ENCODE peak calls at places on chromosomes 16 and 17, in nine cellular contexts. One of them, this sample, is unnamed.

GRCh38 chr17:16439303-16439791 is 24.0 kb downstream of the TRPV2 start:
- DNase-seq in right lobe of liver: no peak
- DNase-seq in mesendoderm: no peak
- DNase-seq in T-helper 17 cell: no peak
- DNase-seq in T-helper 1 cell: no peak
- DNase-seq in fibroblast of pulmonary artery: peak
- DNase-seq in WTC11: no peak
- DNase-seq in stimulated activated CD8-positive, alpha-beta memory T cell treated with anti-CD3 and anti-CD28 coated beads, Interleukin-4, amount 100 ng/mL, for 4 hours: no peak
- DNase-seq in RCC 7860: no peak
- DNase-seq in this sample: no peak

GRCh38 chr16:66651965-66652364 is 44.6 kb downstream of the CMTM4 start:
- DNase-seq in fibroblast of pulmonary artery: no peak
- DNase-seq in mesendoderm: no peak
- DNase-seq in WTC11: no peak
- DNase-seq in stimulated activated CD8-positive, alpha-beta memory T cell treated with anti-CD3 and anti-CD28 coated beads, Interleukin-4, amount 100 ng/mL, for 4 hours: no peak
- DNase-seq in T-helper 17 cell: no peak
- DNase-seq in T-helper 1 cell: no peak
- DNase-seq in right lobe of liver: no peak
- DNase-seq in RCC 7860: no peak
- DNase-seq in this sample: no peak

GRCh38 chr16:21526923-21527807 is 72.2 kb upstream of the METTL9 start:
- DNase-seq in T-helper 1 cell: no peak
- DNase-seq in mesendoderm: no peak
- DNase-seq in fibroblast of pulmonary artery: no peak
- DNase-seq in RCC 7860: no peak
- DNase-seq in T-helper 17 cell: no peak
- DNase-seq in right lobe of liver: no peak
- DNase-seq in WTC11: no peak
- DNase-seq in stimulated activated CD8-positive, alpha-beta memory T cell treated with anti-CD3 and anti-CD28 coated beads, Interleukin-4, amount 100 ng/mL, for 4 hours: no peak
- DNase-seq in this sample: no peak

GRCh38 chr17:7014261-7014994 is 2.0 kb downstream of the RNASEK start:
- DNase-seq in mesendoderm: peak
- DNase-seq in stimulated activated CD8-positive, alpha-beta memory T cell treated with anti-CD3 and anti-CD28 coated beads, Interleukin-4, amount 100 ng/mL, for 4 hours: peak
- DNase-seq in right lobe of liver: peak
- DNase-seq in WTC11: peak
- DNase-seq in T-helper 1 cell: peak
- DNase-seq in T-helper 17 cell: peak
- DNase-seq in RCC 7860: peak
- DNase-seq in fibroblast of pulmonary artery: peak
- DNase-seq in this sample: peak

GRCh38 chr17:75065562-75066151 is 18.6 kb downstream of the KCTD2 start:
- DNase-seq in WTC11: no peak
- DNase-seq in stimulated activated CD8-positive, alpha-beta memory T cell treated with anti-CD3 and anti-CD28 coated beads, Interleukin-4, amount 100 ng/mL, for 4 hours: no peak
- DNase-seq in right lobe of liver: no peak
- DNase-seq in mesendoderm: no peak
- DNase-seq in T-helper 17 cell: no peak
- DNase-seq in RCC 7860: peak
- DNase-seq in T-helper 1 cell: no peak
- DNase-seq in fibroblast of pulmonary artery: peak
- DNase-seq in this sample: no peak

GRCh38 chr16:56353054-56353921 is 72.1 kb downstream of the AMFR start:
- DNase-seq in stimulated activated CD8-positive, alpha-beta memory T cell treated with anti-CD3 and anti-CD28 coated beads, Interleukin-4, amount 100 ng/mL, for 4 hours: no peak
- DNase-seq in right lobe of liver: peak
- DNase-seq in WTC11: peak
- DNase-seq in T-helper 17 cell: no peak
- DNase-seq in T-helper 1 cell: no peak
- DNase-seq in mesendoderm: no peak
- DNase-seq in fibroblast of pulmonary artery: no peak
- DNase-seq in RCC 7860: no peak
- DNase-seq in this sample: no peak

GRCh38 chr16:49148410-49148809 is 133.2 kb downstream of the CBLN1 start:
- DNase-seq in stimulated activated CD8-positive, alpha-beta memory T cell treated with anti-CD3 and anti-CD28 coated beads, Interleukin-4, amount 100 ng/mL, for 4 hours: no peak
- DNase-seq in fibroblast of pulmonary artery: no peak
- DNase-seq in mesendoderm: peak
- DNase-seq in right lobe of liver: no peak
- DNase-seq in T-helper 17 cell: no peak
- DNase-seq in WTC11: no peak
- DNase-seq in RCC 7860: no peak
- DNase-seq in T-helper 1 cell: no peak
- DNase-seq in this sample: no peak

GRCh38 chr16:78461496-78461938 is 362.1 kb downstream of the WWOX start:
- DNase-seq in T-helper 1 cell: no peak
- DNase-seq in T-helper 17 cell: no peak
- DNase-seq in fibroblast of pulmonary artery: no peak
- DNase-seq in mesendoderm: no peak
- DNase-seq in stimulated activated CD8-positive, alpha-beta memory T cell treated with anti-CD3 and anti-CD28 coated beads, Interleukin-4, amount 100 ng/mL, for 4 hours: no peak
- DNase-seq in WTC11: no peak
- DNase-seq in RCC 7860: no peak
- DNase-seq in right lobe of liver: no peak
- DNase-seq in this sample: no peak

GRCh38 chr17:19005442-19005773 is 844 bp upstream of the FAM83G start:
- DNase-seq in T-helper 1 cell: no peak
- DNase-seq in T-helper 17 cell: no peak
- DNase-seq in RCC 7860: no peak
- DNase-seq in WTC11: peak
- DNase-seq in right lobe of liver: no peak
- DNase-seq in stimulated activated CD8-positive, alpha-beta memory T cell treated with anti-CD3 and anti-CD28 coated beads, Interleukin-4, amount 100 ng/mL, for 4 hours: no peak
- DNase-seq in mesendoderm: no peak
- DNase-seq in fibroblast of pulmonary artery: no peak
- DNase-seq in this sample: no peak

GRCh38 chr17:35752471-35752870 is 568 bp downstream of the GAS2L2 start:
- DNase-seq in T-helper 17 cell: no peak
- DNase-seq in stimulated activated CD8-positive, alpha-beta memory T cell treated with anti-CD3 and anti-CD28 coated beads, Interleukin-4, amount 100 ng/mL, for 4 hours: no peak
- DNase-seq in T-helper 1 cell: no peak
- DNase-seq in fibroblast of pulmonary artery: no peak
- DNase-seq in right lobe of liver: no peak
- DNase-seq in RCC 7860: no peak
- DNase-seq in mesendoderm: no peak
- DNase-seq in WTC11: no peak
- DNase-seq in this sample: no peak

GRCh38 chr17:68733241-68734176 is 132.3 kb upstream of the FAM20A start:
- DNase-seq in T-helper 17 cell: no peak
- DNase-seq in T-helper 1 cell: no peak
- DNase-seq in RCC 7860: no peak
- DNase-seq in WTC11: no peak
- DNase-seq in fibroblast of pulmonary artery: peak
- DNase-seq in stimulated activated CD8-positive, alpha-beta memory T cell treated with anti-CD3 and anti-CD28 coated beads, Interleukin-4, amount 100 ng/mL, for 4 hours: no peak
- DNase-seq in mesendoderm: peak
- DNase-seq in right lobe of liver: no peak
- DNase-seq in this sample: no peak

GRCh38 chr16:17994027-17994426 is 342.5 kb downstream of the NPIPA8 start:
- DNase-seq in right lobe of liver: no peak
- DNase-seq in T-helper 17 cell: no peak
- DNase-seq in WTC11: no peak
- DNase-seq in stimulated activated CD8-positive, alpha-beta memory T cell treated with anti-CD3 and anti-CD28 coated beads, Interleukin-4, amount 100 ng/mL, for 4 hours: no peak
- DNase-seq in fibroblast of pulmonary artery: no peak
- DNase-seq in mesendoderm: no peak
- DNase-seq in RCC 7860: no peak
- DNase-seq in T-helper 1 cell: no peak
- DNase-seq in this sample: no peak

GRCh38 chr16:51876934-51877333 is 670.0 kb downstream of the TOX3 start:
- DNase-seq in mesendoderm: no peak
- DNase-seq in RCC 7860: no peak
- DNase-seq in T-helper 17 cell: no peak
- DNase-seq in right lobe of liver: no peak
- DNase-seq in WTC11: no peak
- DNase-seq in stimulated activated CD8-positive, alpha-beta memory T cell treated with anti-CD3 and anti-CD28 coated beads, Interleukin-4, amount 100 ng/mL, for 4 hours: no peak
- DNase-seq in fibroblast of pulmonary artery: no peak
- DNase-seq in T-helper 1 cell: no peak
- DNase-seq in this sample: no peak

GRCh38 chr16:53518550-53519416 is 15.8 kb upstream of the AKTIP start:
- DNase-seq in T-helper 17 cell: peak
- DNase-seq in right lobe of liver: no peak
- DNase-seq in stimulated activated CD8-positive, alpha-beta memory T cell treated with anti-CD3 and anti-CD28 coated beads, Interleukin-4, amount 100 ng/mL, for 4 hours: peak
- DNase-seq in fibroblast of pulmonary artery: peak
- DNase-seq in WTC11: no peak
- DNase-seq in mesendoderm: no peak
- DNase-seq in T-helper 1 cell: peak
- DNase-seq in RCC 7860: peak
- DNase-seq in this sample: no peak

GRCh38 chr17:81244358-81245023 is 5.4 kb downstream of the NDUFAF8 start:
- DNase-seq in mesendoderm: no peak
- DNase-seq in fibroblast of pulmonary artery: no peak
- DNase-seq in RCC 7860: no peak
- DNase-seq in WTC11: no peak
- DNase-seq in right lobe of liver: peak
- DNase-seq in stimulated activated CD8-positive, alpha-beta memory T cell treated with anti-CD3 and anti-CD28 coated beads, Interleukin-4, amount 100 ng/mL, for 4 hours: no peak
- DNase-seq in T-helper 1 cell: no peak
- DNase-seq in T-helper 17 cell: no peak
- DNase-seq in this sample: no peak

GRCh38 chr16:38941-39892 is 14.2 kb downstream of the POLR3K start:
- DNase-seq in right lobe of liver: no peak
- DNase-seq in WTC11: no peak
- DNase-seq in mesendoderm: no peak
- DNase-seq in T-helper 1 cell: no peak
- DNase-seq in fibroblast of pulmonary artery: no peak
- DNase-seq in RCC 7860: peak
- DNase-seq in T-helper 17 cell: peak
- DNase-seq in stimulated activated CD8-positive, alpha-beta memory T cell treated with anti-CD3 and anti-CD28 coated beads, Interleukin-4, amount 100 ng/mL, for 4 hours: no peak
- DNase-seq in this sample: no peak

GRCh38 chr16:2821483-2822157 is 4.6 kb downstream of the PRSS21 start:
- DNase-seq in RCC 7860: no peak
- DNase-seq in T-helper 1 cell: no peak
- DNase-seq in mesendoderm: no peak
- DNase-seq in T-helper 17 cell: no peak
- DNase-seq in WTC11: no peak
- DNase-seq in stimulated activated CD8-positive, alpha-beta memory T cell treated with anti-CD3 and anti-CD28 coated beads, Interleukin-4, amount 100 ng/mL, for 4 hours: no peak
- DNase-seq in right lobe of liver: no peak
- DNase-seq in fibroblast of pulmonary artery: no peak
- DNase-seq in this sample: no peak

GRCh38 chr16:18800674-18801196 is 614 bp downstream of the ARL6IP1 start:
- DNase-seq in T-helper 1 cell: no peak
- DNase-seq in RCC 7860: no peak
- DNase-seq in right lobe of liver: peak
- DNase-seq in stimulated activated CD8-positive, alpha-beta memory T cell treated with anti-CD3 and anti-CD28 coated beads, Interleukin-4, amount 100 ng/mL, for 4 hours: no peak
- DNase-seq in T-helper 17 cell: no peak
- DNase-seq in mesendoderm: peak
- DNase-seq in fibroblast of pulmonary artery: peak
- DNase-seq in WTC11: no peak
- DNase-seq in this sample: no peak

GRCh38 chr17:61203765-61204164 is 195.9 kb upstream of the TBX2 start:
- DNase-seq in mesendoderm: no peak
- DNase-seq in T-helper 1 cell: no peak
- DNase-seq in right lobe of liver: no peak
- DNase-seq in stimulated activated CD8-positive, alpha-beta memory T cell treated with anti-CD3 and anti-CD28 coated beads, Interleukin-4, amount 100 ng/mL, for 4 hours: no peak
- DNase-seq in WTC11: no peak
- DNase-seq in RCC 7860: no peak
- DNase-seq in fibroblast of pulmonary artery: no peak
- DNase-seq in T-helper 17 cell: no peak
- DNase-seq in this sample: no peak

GRCh38 chr17:3893003-3893719 is at the start of gene CAMKK1:
- DNase-seq in T-helper 17 cell: peak
- DNase-seq in RCC 7860: peak
- DNase-seq in right lobe of liver: peak
- DNase-seq in mesendoderm: peak
- DNase-seq in stimulated activated CD8-positive, alpha-beta memory T cell treated with anti-CD3 and anti-CD28 coated beads, Interleukin-4, amount 100 ng/mL, for 4 hours: peak
- DNase-seq in fibroblast of pulmonary artery: peak
- DNase-seq in WTC11: peak
- DNase-seq in T-helper 1 cell: peak
- DNase-seq in this sample: no peak

GRCh38 chr17:29617481-29618271 is 5.0 kb downstream of the CORO6 start:
- DNase-seq in T-helper 17 cell: peak
- DNase-seq in stimulated activated CD8-positive, alpha-beta memory T cell treated with anti-CD3 and anti-CD28 coated beads, Interleukin-4, amount 100 ng/mL, for 4 hours: peak
- DNase-seq in RCC 7860: no peak
- DNase-seq in fibroblast of pulmonary artery: peak
- DNase-seq in right lobe of liver: peak
- DNase-seq in WTC11: peak
- DNase-seq in T-helper 1 cell: peak
- DNase-seq in mesendoderm: peak
- DNase-seq in this sample: no peak

GRCh38 chr16:87358250-87358649 is 25.3 kb downstream of the FBXO31 start:
- DNase-seq in T-helper 17 cell: no peak
- DNase-seq in right lobe of liver: no peak
- DNase-seq in mesendoderm: no peak
- DNase-seq in WTC11: no peak
- DNase-seq in T-helper 1 cell: no peak
- DNase-seq in RCC 7860: no peak
- DNase-seq in fibroblast of pulmonary artery: no peak
- DNase-seq in stimulated activated CD8-positive, alpha-beta memory T cell treated with anti-CD3 and anti-CD28 coated beads, Interleukin-4, amount 100 ng/mL, for 4 hours: no peak
- DNase-seq in this sample: no peak

GRCh38 chr16:46573008-46573833 is 48.0 kb downstream of the SHCBP1 start:
- DNase-seq in fibroblast of pulmonary artery: peak
- DNase-seq in right lobe of liver: no peak
- DNase-seq in mesendoderm: peak
- DNase-seq in T-helper 17 cell: no peak
- DNase-seq in T-helper 1 cell: no peak
- DNase-seq in RCC 7860: peak
- DNase-seq in WTC11: no peak
- DNase-seq in stimulated activated CD8-positive, alpha-beta memory T cell treated with anti-CD3 and anti-CD28 coated beads, Interleukin-4, amount 100 ng/mL, for 4 hours: no peak
- DNase-seq in this sample: peak

GRCh38 chr16:57146735-57147134 is 39.1 kb downstream of the PSME3IP1 start:
- DNase-seq in T-helper 17 cell: no peak
- DNase-seq in stimulated activated CD8-positive, alpha-beta memory T cell treated with anti-CD3 and anti-CD28 coated beads, Interleukin-4, amount 100 ng/mL, for 4 hours: no peak
- DNase-seq in right lobe of liver: no peak
- DNase-seq in mesendoderm: peak
- DNase-seq in fibroblast of pulmonary artery: no peak
- DNase-seq in WTC11: peak
- DNase-seq in RCC 7860: no peak
- DNase-seq in T-helper 1 cell: no peak
- DNase-seq in this sample: no peak

GRCh38 chr16:53768167-53768566 is 64.2 kb downstream of the FTO start:
- DNase-seq in stimulated activated CD8-positive, alpha-beta memory T cell treated with anti-CD3 and anti-CD28 coated beads, Interleukin-4, amount 100 ng/mL, for 4 hours: no peak
- DNase-seq in T-helper 1 cell: no peak
- DNase-seq in RCC 7860: no peak
- DNase-seq in T-helper 17 cell: no peak
- DNase-seq in fibroblast of pulmonary artery: peak
- DNase-seq in WTC11: no peak
- DNase-seq in mesendoderm: no peak
- DNase-seq in right lobe of liver: no peak
- DNase-seq in this sample: no peak

GRCh38 chr17:32285770-32286517 is 20.3 kb downstream of the RHBDL3 start:
- DNase-seq in right lobe of liver: no peak
- DNase-seq in RCC 7860: peak
- DNase-seq in fibroblast of pulmonary artery: no peak
- DNase-seq in stimulated activated CD8-positive, alpha-beta memory T cell treated with anti-CD3 and anti-CD28 coated beads, Interleukin-4, amount 100 ng/mL, for 4 hours: no peak
- DNase-seq in WTC11: no peak
- DNase-seq in T-helper 1 cell: no peak
- DNase-seq in mesendoderm: no peak
- DNase-seq in T-helper 17 cell: no peak
- DNase-seq in this sample: no peak

GRCh38 chr17:10737168-10737622 is 7.4 kb upstream of the TMEM220 start:
- DNase-seq in mesendoderm: peak
- DNase-seq in fibroblast of pulmonary artery: peak
- DNase-seq in T-helper 17 cell: no peak
- DNase-seq in RCC 7860: peak
- DNase-seq in T-helper 1 cell: no peak
- DNase-seq in right lobe of liver: peak
- DNase-seq in WTC11: peak
- DNase-seq in stimulated activated CD8-positive, alpha-beta memory T cell treated with anti-CD3 and anti-CD28 coated beads, Interleukin-4, amount 100 ng/mL, for 4 hours: no peak
- DNase-seq in this sample: no peak

GRCh38 chr17:77141846-77142449 is 1.2 kb downstream of the SEC14L1 start:
- DNase-seq in fibroblast of pulmonary artery: no peak
- DNase-seq in WTC11: no peak
- DNase-seq in RCC 7860: peak
- DNase-seq in right lobe of liver: no peak
- DNase-seq in T-helper 1 cell: no peak
- DNase-seq in T-helper 17 cell: no peak
- DNase-seq in stimulated activated CD8-positive, alpha-beta memory T cell treated with anti-CD3 and anti-CD28 coated beads, Interleukin-4, amount 100 ng/mL, for 4 hours: no peak
- DNase-seq in mesendoderm: no peak
- DNase-seq in this sample: no peak

GRCh38 chr16:87806246-87806607 is 40.4 kb upstream of the KLHDC4 start:
- DNase-seq in stimulated activated CD8-positive, alpha-beta memory T cell treated with anti-CD3 and anti-CD28 coated beads, Interleukin-4, amount 100 ng/mL, for 4 hours: no peak
- DNase-seq in RCC 7860: peak
- DNase-seq in T-helper 17 cell: no peak
- DNase-seq in mesendoderm: peak
- DNase-seq in WTC11: no peak
- DNase-seq in fibroblast of pulmonary artery: no peak
- DNase-seq in right lobe of liver: no peak
- DNase-seq in T-helper 1 cell: no peak
- DNase-seq in this sample: no peak

GRCh38 chr17:58279016-58279671 is 1.6 kb downstream of the MPO start:
- DNase-seq in mesendoderm: no peak
- DNase-seq in T-helper 1 cell: no peak
- DNase-seq in fibroblast of pulmonary artery: peak
- DNase-seq in stimulated activated CD8-positive, alpha-beta memory T cell treated with anti-CD3 and anti-CD28 coated beads, Interleukin-4, amount 100 ng/mL, for 4 hours: no peak
- DNase-seq in WTC11: no peak
- DNase-seq in T-helper 17 cell: no peak
- DNase-seq in right lobe of liver: peak
- DNase-seq in RCC 7860: no peak
- DNase-seq in this sample: no peak

GRCh38 chr16:31404353-31405064 is 11.4 kb downstream of the ITGAD start:
- DNase-seq in right lobe of liver: no peak
- DNase-seq in fibroblast of pulmonary artery: peak
- DNase-seq in mesendoderm: no peak
- DNase-seq in T-helper 17 cell: no peak
- DNase-seq in RCC 7860: peak
- DNase-seq in stimulated activated CD8-positive, alpha-beta memory T cell treated with anti-CD3 and anti-CD28 coated beads, Interleukin-4, amount 100 ng/mL, for 4 hours: no peak
- DNase-seq in T-helper 1 cell: no peak
- DNase-seq in WTC11: no peak
- DNase-seq in this sample: no peak